ENCODE peak calls at places on chromosomes 2 and 18, in six cellular contexts. One of them, this sample, is unnamed. For H3K4me1, the result is how much of the 10 kb centered on the place peaks cover.

GRCh38 chr2:64942693-64943092 is 46.5 kb upstream of the SLC1A4 start:
- DNase-seq in pancreas: no peak
- DNase-seq in neural progenitor cell: no peak
- DNase-seq in psoas muscle: no peak
- DNase-seq in heart left ventricle: no peak
- DNase-seq in MM.1S: no peak
- DNase-seq in this sample: no peak

GRCh38 chr2:8535821-8536685 is 145.8 kb upstream of the ID2 start:
- DNase-seq in pancreas: no peak
- DNase-seq in neural progenitor cell: no peak
- DNase-seq in psoas muscle: no peak
- DNase-seq in heart left ventricle: no peak
- DNase-seq in MM.1S: no peak
- DNase-seq in this sample: no peak

GRCh38 chr2:182954789-182955188 is 83.5 kb downstream of the NCKAP1 start:
- DNase-seq in pancreas: no peak
- DNase-seq in neural progenitor cell: no peak
- DNase-seq in psoas muscle: no peak
- DNase-seq in heart left ventricle: no peak
- DNase-seq in MM.1S: no peak
- DNase-seq in this sample: no peak

GRCh38 chr2:171266102-171266501 is 105.4 kb upstream of the TLK1 start:
- DNase-seq in pancreas: no peak
- DNase-seq in neural progenitor cell: no peak
- DNase-seq in psoas muscle: no peak
- DNase-seq in heart left ventricle: no peak
- DNase-seq in MM.1S: no peak
- DNase-seq in this sample: no peak

GRCh38 chr2:166343467-166343866 is 32.3 kb downstream of the SCN9A start:
- DNase-seq in pancreas: no peak
- DNase-seq in neural progenitor cell: peak
- DNase-seq in psoas muscle: no peak
- DNase-seq in heart left ventricle: no peak
- DNase-seq in MM.1S: no peak
- DNase-seq in this sample: no peak

GRCh38 chr2:127400897-127401756 is 13.4 kb upstream of the MAP3K2 start:
- DNase-seq in pancreas: no peak
- DNase-seq in neural progenitor cell: no peak
- DNase-seq in psoas muscle: no peak
- DNase-seq in heart left ventricle: no peak
- DNase-seq in MM.1S: no peak
- DNase-seq in this sample: no peak

GRCh38 chr2:101793277-101793969 is 95.9 kb downstream of the MAP4K4 start:
- DNase-seq in pancreas: no peak
- DNase-seq in neural progenitor cell: peak
- DNase-seq in psoas muscle: no peak
- DNase-seq in heart left ventricle: peak
- DNase-seq in MM.1S: no peak
- DNase-seq in this sample: no peak

GRCh38 chr2:12964904-12965539 is 248.3 kb downstream of the TRIB2 start:
- DNase-seq in pancreas: no peak
- DNase-seq in neural progenitor cell: no peak
- DNase-seq in psoas muscle: no peak
- DNase-seq in heart left ventricle: no peak
- DNase-seq in MM.1S: no peak
- DNase-seq in this sample: no peak

GRCh38 chr2:164510895-164511294 is 110.4 kb downstream of the GRB14 start:
- DNase-seq in pancreas: no peak
- DNase-seq in neural progenitor cell: no peak
- DNase-seq in psoas muscle: peak
- DNase-seq in heart left ventricle: peak
- DNase-seq in MM.1S: no peak
- DNase-seq in this sample: no peak

GRCh38 chr18:10490401-10491289 is 35.2 kb upstream of the NAPG start:
- DNase-seq in pancreas: no peak
- DNase-seq in neural progenitor cell: peak
- DNase-seq in psoas muscle: no peak
- DNase-seq in heart left ventricle: no peak
- DNase-seq in MM.1S: peak
- DNase-seq in this sample: peak

DNA sequence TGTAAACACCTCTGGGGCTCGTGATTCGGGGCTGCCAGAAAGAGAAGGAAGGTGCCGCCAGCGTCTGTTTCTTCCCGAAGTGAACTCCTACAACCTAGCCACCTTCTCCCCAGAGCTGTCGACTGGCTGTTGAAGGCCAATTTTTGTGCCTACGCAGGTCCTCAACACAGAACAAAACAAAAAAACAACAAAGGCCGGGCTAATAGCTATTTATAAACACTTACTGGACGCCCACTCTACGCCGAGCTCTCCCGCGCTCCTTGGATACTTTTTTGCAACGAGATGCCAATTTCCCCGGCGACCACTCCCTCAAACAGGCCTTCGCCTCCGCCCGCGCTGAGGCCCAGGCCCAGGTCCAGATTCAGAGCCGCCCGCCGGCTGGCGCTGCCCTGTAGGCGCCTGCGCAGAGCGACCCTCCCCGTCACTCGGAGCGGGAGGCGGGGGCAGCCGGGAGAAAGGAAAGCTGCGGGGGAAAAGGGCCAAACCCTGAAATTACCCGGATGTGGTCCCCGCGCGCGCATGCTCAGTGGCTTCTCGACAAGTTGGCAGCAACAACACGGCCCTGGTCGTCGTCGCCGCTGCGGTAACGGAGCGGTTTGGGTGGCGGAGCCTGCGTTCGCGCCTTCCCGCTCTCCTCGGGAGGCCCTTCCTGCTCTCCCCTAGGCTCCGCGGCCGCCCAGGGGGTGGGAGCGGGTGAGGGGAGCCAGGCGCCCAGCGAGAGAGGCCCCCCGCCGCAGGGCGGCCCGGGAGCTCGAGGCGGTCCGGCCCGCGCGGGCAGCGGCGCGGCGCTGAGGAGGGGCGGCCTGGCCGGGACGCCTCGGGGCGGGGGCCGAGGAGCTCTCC is at the start of gene SMAD4:
- DNase-seq in pancreas: peak
- DNase-seq in neural progenitor cell: peak
- DNase-seq in psoas muscle: peak
- DNase-seq in heart left ventricle: peak
- DNase-seq in MM.1S: peak
- DNase-seq in this sample: peak
- H3K4me3 ChIP-seq in pancreas: peak
- H3K4me3 ChIP-seq in neural progenitor cell: peak
- H3K4me3 ChIP-seq in psoas muscle: peak
- H3K4me3 ChIP-seq in heart left ventricle: peak
- H3K4me3 ChIP-seq in MM.1S: peak
- H3K4me3 ChIP-seq in this sample: peak

GRCh38 chr2:143705108-143705686 is 576.0 kb downstream of the ARHGAP15 start:
- DNase-seq in pancreas: no peak
- DNase-seq in neural progenitor cell: no peak
- DNase-seq in psoas muscle: no peak
- DNase-seq in heart left ventricle: no peak
- DNase-seq in MM.1S: no peak
- DNase-seq in this sample: no peak

GRCh38 chr2:143700865-143701264 is 571.6 kb downstream of the ARHGAP15 start:
- DNase-seq in pancreas: no peak
- DNase-seq in neural progenitor cell: no peak
- DNase-seq in psoas muscle: no peak
- DNase-seq in heart left ventricle: no peak
- DNase-seq in MM.1S: no peak
- DNase-seq in this sample: no peak

GRCh38 chr2:143704432-143705106 is 575.4 kb downstream of the ARHGAP15 start:
- DNase-seq in pancreas: no peak
- DNase-seq in neural progenitor cell: no peak
- DNase-seq in psoas muscle: no peak
- DNase-seq in heart left ventricle: no peak
- DNase-seq in MM.1S: no peak
- DNase-seq in this sample: no peak

GRCh38 chr2:143701785-143702184 is 572.6 kb downstream of the ARHGAP15 start:
- DNase-seq in pancreas: no peak
- DNase-seq in neural progenitor cell: no peak
- DNase-seq in psoas muscle: no peak
- DNase-seq in heart left ventricle: no peak
- DNase-seq in MM.1S: no peak
- DNase-seq in this sample: no peak

DNA sequence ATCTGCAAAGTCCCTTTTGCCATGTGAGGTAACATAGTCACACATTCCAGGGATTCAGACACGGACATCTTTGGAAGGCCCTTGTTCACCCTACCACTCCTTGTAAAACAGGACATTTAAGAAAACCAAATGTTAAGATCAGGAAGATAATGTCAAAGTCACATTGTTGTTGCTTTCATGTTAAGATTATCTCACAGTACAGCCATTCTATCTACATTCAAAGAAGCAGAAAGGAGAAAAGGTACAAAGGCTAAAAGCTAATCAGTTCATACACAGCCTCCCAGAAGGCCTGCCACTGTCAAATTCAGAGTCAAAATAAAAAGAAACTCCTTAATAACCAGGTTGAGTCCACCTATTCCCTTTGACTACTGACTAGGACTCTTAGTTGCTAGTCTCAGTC is 573.7 kb downstream of the ARHGAP15 start:
- DNase-seq in pancreas: no peak
- DNase-seq in neural progenitor cell: no peak
- DNase-seq in psoas muscle: no peak
- DNase-seq in heart left ventricle: no peak
- DNase-seq in MM.1S: no peak
- DNase-seq in this sample: no peak
- H3K27ac ChIP-seq in pancreas: no peak
- H3K27ac ChIP-seq in neural progenitor cell: no peak
- H3K27ac ChIP-seq in psoas muscle: no peak
- H3K27ac ChIP-seq in heart left ventricle: no peak
- H3K27ac ChIP-seq in MM.1S: no peak
- H3K27ac ChIP-seq in this sample: no peak

GRCh38 chr2:174586896-174587295 is 10.7 kb downstream of the WIPF1 start:
- DNase-seq in pancreas: no peak
- DNase-seq in neural progenitor cell: no peak
- DNase-seq in psoas muscle: no peak
- DNase-seq in heart left ventricle: no peak
- DNase-seq in MM.1S: no peak
- DNase-seq in this sample: no peak
- H3K4me1 ChIP-seq in pancreas: under half
- H3K4me1 ChIP-seq in neural progenitor cell: under half
- H3K4me1 ChIP-seq in psoas muscle: under half
- H3K4me1 ChIP-seq in heart left ventricle: under half
- H3K4me1 ChIP-seq in MM.1S: under half
- H3K4me1 ChIP-seq in this sample: half or more

GRCh38 chr2:195533771-195534642 is 123.0 kb upstream of the SLC39A10 start:
- DNase-seq in pancreas: no peak
- DNase-seq in neural progenitor cell: no peak
- DNase-seq in psoas muscle: peak
- DNase-seq in heart left ventricle: peak
- DNase-seq in MM.1S: no peak
- DNase-seq in this sample: no peak

GRCh38 chr2:195531754-195532153 is 125.3 kb upstream of the SLC39A10 start:
- DNase-seq in pancreas: no peak
- DNase-seq in neural progenitor cell: no peak
- DNase-seq in psoas muscle: no peak
- DNase-seq in heart left ventricle: no peak
- DNase-seq in MM.1S: no peak
- DNase-seq in this sample: no peak

GRCh38 chr2:195532628-195533271 is 124.3 kb upstream of the SLC39A10 start:
- DNase-seq in pancreas: no peak
- DNase-seq in neural progenitor cell: no peak
- DNase-seq in psoas muscle: no peak
- DNase-seq in heart left ventricle: no peak
- DNase-seq in MM.1S: peak
- DNase-seq in this sample: no peak

GRCh38 chr2:195535911-195536522 is 121.0 kb upstream of the SLC39A10 start:
- DNase-seq in pancreas: no peak
- DNase-seq in neural progenitor cell: no peak
- DNase-seq in psoas muscle: no peak
- DNase-seq in heart left ventricle: peak
- DNase-seq in MM.1S: peak
- DNase-seq in this sample: peak

DNA sequence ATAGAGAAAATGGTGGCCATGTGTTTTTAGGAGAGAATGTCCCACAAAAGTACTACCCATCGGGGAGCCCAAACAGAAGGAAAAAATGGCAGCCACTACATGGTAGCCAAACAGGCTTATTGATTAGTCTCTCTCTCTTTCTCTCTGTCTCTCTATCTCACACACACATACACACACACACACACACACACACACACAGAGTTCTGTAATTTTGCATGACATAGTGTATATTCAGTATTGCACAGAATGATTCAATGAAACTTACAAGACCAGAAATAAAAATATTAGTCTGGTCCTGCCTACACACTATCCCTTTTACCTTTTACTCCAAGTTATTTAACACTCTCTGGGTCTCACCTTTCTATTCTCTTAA is 124.8 kb upstream of the SLC39A10 start:
- DNase-seq in pancreas: no peak
- DNase-seq in neural progenitor cell: no peak
- DNase-seq in psoas muscle: no peak
- DNase-seq in heart left ventricle: no peak
- DNase-seq in MM.1S: no peak
- DNase-seq in this sample: no peak
- H3K4me3 ChIP-seq in pancreas: no peak
- H3K4me3 ChIP-seq in neural progenitor cell: no peak
- H3K4me3 ChIP-seq in psoas muscle: no peak
- H3K4me3 ChIP-seq in heart left ventricle: no peak
- H3K4me3 ChIP-seq in MM.1S: no peak
- H3K4me3 ChIP-seq in this sample: no peak

DNA sequence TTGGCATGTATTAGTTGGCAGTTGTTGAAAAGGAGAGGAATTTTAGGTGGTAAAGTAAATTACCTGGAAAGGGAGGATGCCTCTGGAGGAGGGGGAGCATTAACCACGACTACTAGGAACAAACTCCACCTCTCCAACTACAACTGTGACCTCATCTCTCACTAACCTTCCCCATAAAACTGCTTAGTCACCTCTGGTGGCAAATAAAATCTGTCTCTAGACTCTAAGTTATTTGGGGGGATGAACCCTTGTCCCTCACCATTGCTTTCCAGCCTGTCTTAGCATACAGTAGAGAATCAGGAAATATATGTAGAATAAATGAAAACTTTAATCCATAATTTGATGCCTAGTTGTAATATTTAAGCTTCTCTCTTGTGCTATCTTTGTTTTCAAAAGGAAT is 27.6 kb upstream of the MYO1B start:
- DNase-seq in pancreas: no peak
- DNase-seq in neural progenitor cell: no peak
- DNase-seq in psoas muscle: no peak
- DNase-seq in heart left ventricle: no peak
- DNase-seq in MM.1S: no peak
- DNase-seq in this sample: no peak
- H3K27ac ChIP-seq in pancreas: no peak
- H3K27ac ChIP-seq in neural progenitor cell: no peak
- H3K27ac ChIP-seq in psoas muscle: no peak
- H3K27ac ChIP-seq in heart left ventricle: no peak
- H3K27ac ChIP-seq in MM.1S: no peak
- H3K27ac ChIP-seq in this sample: no peak

GRCh38 chr2:159613515-159614336 is 2.6 kb downstream of the BAZ2B start:
- DNase-seq in pancreas: no peak
- DNase-seq in neural progenitor cell: no peak
- DNase-seq in psoas muscle: no peak
- DNase-seq in heart left ventricle: no peak
- DNase-seq in MM.1S: peak
- DNase-seq in this sample: no peak
- H3K4me1 ChIP-seq in pancreas: under half
- H3K4me1 ChIP-seq in neural progenitor cell: half or more
- H3K4me1 ChIP-seq in psoas muscle: under half
- H3K4me1 ChIP-seq in heart left ventricle: under half
- H3K4me1 ChIP-seq in MM.1S: under half
- H3K4me1 ChIP-seq in this sample: under half

GRCh38 chr18:23231340-23232021 is 96.2 kb downstream of the CABLES1 start:
- DNase-seq in pancreas: no peak
- DNase-seq in neural progenitor cell: no peak
- DNase-seq in psoas muscle: peak
- DNase-seq in heart left ventricle: peak
- DNase-seq in MM.1S: no peak
- DNase-seq in this sample: peak
- H3K4me3 ChIP-seq in pancreas: no peak
- H3K4me3 ChIP-seq in neural progenitor cell: no peak
- H3K4me3 ChIP-seq in psoas muscle: no peak
- H3K4me3 ChIP-seq in heart left ventricle: no peak
- H3K4me3 ChIP-seq in MM.1S: no peak
- H3K4me3 ChIP-seq in this sample: no peak